ENCODE peak calls at places on chromosomes 6 and 20, in four cellular contexts. Q, R, K and L are unnamed samples. For H3K9me1, the result is how much of the 10 kb centered on the place peaks cover.

GRCh38 chr6:37866590-37867507 is 47.3 kb downstream of the ZFAND3 start:
- DNase-seq in Q (no peak), R (no peak), K (no peak), L (peak)

GRCh38 chr6:158329531-158329930 is 17.3 kb downstream of the TULP4 start:
- DNase-seq in K (no peak), Q (peak), R (no peak), L (no peak)

GRCh38 chr20:364905-365794 is 15.4 kb upstream of the TRIB3 start:
- DNase-seq in Q (no peak), K (peak), R (peak), L (peak)

GRCh38 chr6:16236648-16237199 is 1.7 kb upstream of the GMPR start:
- DNase-seq in Q (peak), R (peak), K (no peak), L (peak)

GRCh38 chr6:157325069-157325805 is 1.9 kb upstream of the TMEM242 start:
- DNase-seq in K (no peak), R (no peak), Q (peak), L (peak)

GRCh38 chr6:120279706-120280105 is 930.1 kb upstream of the MAN1A1 start:
- DNase-seq in K (no peak), R (no peak), Q (no peak), L (no peak)

GRCh38 chr20:58675641-58676040 is 17.0 kb upstream of the NPEPL1 start:
- DNase-seq in Q (no peak), R (no peak), K (no peak), L (no peak)

GRCh38 chr6:105211831-105212230 is 32.0 kb upstream of the POPDC3 start:
- DNase-seq in R (no peak), K (no peak), Q (no peak), L (peak)

GRCh38 chr20:24545168-24545567 is 75.7 kb downstream of the SYNDIG1 start:
- DNase-seq in K (no peak), Q (no peak), R (no peak), L (no peak)

GRCh38 chr6:18277181-18278006 is 13.1 kb upstream of the DEK start:
- DNase-seq in K (no peak), R (no peak), Q (no peak), L (no peak)

GRCh38 chr6:149020319-149020718 is 273.5 kb downstream of the UST start:
- DNase-seq in R (no peak), Q (no peak), K (no peak), L (no peak)

GRCh38 chr6:28587746-28588075 is 62.0 kb downstream of the GPX5 start:
- DNase-seq in R (no peak), K (no peak), Q (no peak), L (no peak)

GRCh38 chr6:99485395-99485773 is 29.8 kb downstream of the USP45 start:
- DNase-seq in Q (no peak), K (no peak), R (no peak), L (no peak)

GRCh38 chr6:16244446-16244845 is 6.1 kb downstream of the GMPR start:
- DNase-seq in R (no peak), K (no peak), Q (no peak), L (no peak)

GRCh38 chr20:53019464-53019863 is 47.3 kb downstream of the TSHZ2 start:
- DNase-seq in Q (no peak), R (no peak), K (no peak), L (no peak)

GRCh38 chr20:62888910-62889309 is 27.3 kb upstream of the TCFL5 start:
- DNase-seq in Q (no peak), K (no peak), R (no peak), L (no peak)

GRCh38 chr20:42610070-42610469 is 579.6 kb downstream of the PTPRT start:
- DNase-seq in K (no peak), Q (no peak), R (no peak), L (no peak)

GRCh38 chr6:137867685-137868509 is 838 bp downstream of the TNFAIP3 start:
- DNase-seq in Q (peak), K (no peak), R (peak), L (peak)

GRCh38 chr6:3372912-3373554 is 83.8 kb downstream of the SLC22A23 start:
- DNase-seq in Q (no peak), K (no peak), R (no peak), L (no peak)

GRCh38 chr20:16576219-16576618 is 3.0 kb upstream of the KIF16B start:
- DNase-seq in K (no peak), R (peak), Q (no peak), L (no peak)
- H3K9ac ChIP-seq in K (no peak), R (peak), Q (no peak), L (no peak)

GRCh38 chr6:41503841-41504525 is 42.2 kb upstream of the FOXP4 start:
- DNase-seq in Q (peak), K (no peak), R (no peak), L (peak)
- H3K9me1 ChIP-seq in Q (under half), K (under half), R (under half), L (under half)

DNA sequence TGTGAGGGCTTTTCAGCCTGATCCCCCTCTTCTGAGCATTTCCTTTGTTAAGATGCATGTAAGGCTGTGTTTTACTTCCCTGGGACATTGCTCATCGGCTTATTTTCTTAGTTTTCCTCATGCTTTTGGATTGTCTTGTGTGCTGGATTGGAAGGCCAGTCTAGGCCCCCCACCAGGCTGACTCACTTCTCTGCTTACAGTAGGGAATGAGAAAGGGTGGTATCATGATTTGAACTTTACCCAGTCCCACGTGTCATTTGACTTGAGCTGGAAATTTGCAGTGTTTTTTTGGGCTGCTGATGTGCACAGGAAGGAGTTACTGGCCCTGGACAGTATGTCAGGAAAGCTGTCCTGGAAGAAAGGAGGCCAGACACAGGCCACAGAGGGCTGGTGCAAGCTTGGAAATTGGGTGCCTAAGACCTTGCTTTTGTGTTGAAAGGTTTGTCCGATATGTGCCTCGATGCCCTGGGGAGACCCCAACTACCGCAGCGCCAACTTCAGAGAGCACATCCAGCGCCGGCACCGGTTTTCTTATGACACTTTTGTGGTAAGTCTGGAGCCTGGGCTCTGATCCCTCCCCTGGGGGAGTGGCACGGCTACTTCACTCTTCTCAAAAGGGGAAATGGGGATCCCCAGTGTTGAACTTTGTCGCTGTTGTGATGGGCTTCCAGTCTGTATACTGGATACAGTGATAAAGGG is 12.8 kb downstream of the RNF114 start:
- DNase-seq in R (no peak), Q (no peak), K (no peak), L (peak)
- H3K9ac ChIP-seq in R (peak), Q (no peak), K (no peak), L (peak)

GRCh38 chr20:44835661-44836221 is 25.4 kb upstream of the RIMS4 start:
- DNase-seq in Q (no peak), K (no peak), R (no peak), L (no peak)
- H3K9me1 ChIP-seq in Q (under half), K (under half), R (under half), L (under half)

DNA sequence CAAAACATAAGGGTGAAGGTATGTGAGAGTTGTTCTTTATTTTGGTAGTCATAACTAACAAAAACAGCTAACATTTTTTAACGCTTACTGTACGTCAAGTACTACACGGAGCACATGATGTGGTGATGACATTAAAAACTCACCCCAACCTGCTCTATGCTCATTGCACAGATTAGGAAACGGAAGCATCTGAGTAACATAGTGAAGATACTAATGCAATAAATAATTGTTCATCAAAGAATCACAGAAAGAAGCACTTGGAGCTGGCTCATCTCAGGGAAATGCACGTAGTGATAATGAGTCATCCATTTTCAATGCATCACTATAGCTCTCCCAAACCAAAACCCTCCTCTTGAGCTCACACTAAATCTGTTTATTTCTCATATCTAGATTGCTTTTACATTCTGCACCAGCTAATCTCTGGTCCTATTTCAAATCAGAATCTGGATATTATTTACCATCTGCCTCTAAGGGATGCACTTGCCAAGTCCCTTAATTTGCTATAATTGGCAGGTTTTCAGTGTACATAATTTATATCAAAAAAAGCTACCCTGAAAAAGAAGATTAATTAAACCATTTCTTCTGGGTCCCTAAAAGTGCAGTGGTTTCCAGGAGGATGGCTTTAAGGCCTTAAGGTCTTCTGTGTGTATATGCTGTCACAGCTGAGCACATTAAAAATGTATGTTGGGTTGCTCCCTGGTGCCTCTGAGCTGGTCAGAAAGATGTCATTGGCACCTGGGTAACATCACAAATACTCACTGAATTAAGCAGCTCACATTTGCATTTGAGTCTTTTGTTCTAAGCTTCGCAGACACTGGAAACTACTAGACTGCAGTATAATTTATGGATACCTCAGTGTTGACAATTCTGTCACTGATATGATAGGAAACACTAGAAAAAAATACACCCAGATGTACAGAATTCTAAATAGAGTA is 677.3 kb upstream of the CITED2 start:
- DNase-seq in K (peak), Q (peak), R (no peak), L (peak)
- H3K9ac ChIP-seq in K (peak), Q (no peak), R (no peak), L (peak)

GRCh38 chr6:109188115-109188411 is 92.8 kb downstream of the CEP57L1 start:
- DNase-seq in Q (no peak), K (no peak), R (no peak), L (no peak)

GRCh38 chr6:109186012-109186411 is 90.7 kb downstream of the CEP57L1 start:
- DNase-seq in R (peak), Q (no peak), K (no peak), L (no peak)

GRCh38 chr6:109183109-109183508 is 87.8 kb downstream of the CEP57L1 start:
- DNase-seq in Q (no peak), K (no peak), R (peak), L (no peak)

GRCh38 chr6:109184638-109185037 is 89.3 kb downstream of the CEP57L1 start:
- DNase-seq in K (no peak), R (no peak), Q (no peak), L (no peak)

GRCh38 chr6:109187399-109188114 is 92.2 kb downstream of the CEP57L1 start:
- DNase-seq in K (no peak), Q (peak), R (peak), L (peak)
- H3K9me1 ChIP-seq in K (under half), Q (under half), R (under half), L (under half)